ENCODE peak calls at places on chromosomes 16 and 17, in nine cellular contexts. V is ovary, Q is fibroblast of lung, T is tibial nerve, B is aorta, N is mesenchymal stem cell, Z is endothelial cell of umbilical vein, J is breast epithelium, Y is HAP-1. U is an unnamed sample. For H3K27me3 and H3K4me1, the result is how much of the 10 kb centered on the place peaks cover.

GRCh38 chr16:82027629-82028035 is 7.4 kb upstream of the HSD17B2 start:
- DNase-seq in V (no peak), B (no peak), Q (no peak), Y (no peak), J (no peak), Z (no peak), N (no peak), T (no peak), U (no peak)

GRCh38 chr17:70319516-70319915 is 150.2 kb downstream of the KCNJ2 start:
- DNase-seq in Y (no peak), N (no peak), B (no peak), V (no peak), J (no peak), Q (no peak), Z (no peak), T (no peak), U (no peak)

GRCh38 chr16:73166972-73167550 is 119.1 kb upstream of the ZFHX3 start:
- DNase-seq in Y (no peak), T (no peak), V (no peak), Z (no peak), B (no peak), Q (peak), N (no peak), J (no peak), U (no peak)

GRCh38 chr17:8140058-8140412 is 12.2 kb downstream of the PER1 start:
- DNase-seq in B (peak), J (no peak), N (no peak), Y (no peak), T (peak), Q (no peak), Z (no peak), V (peak), U (peak)

GRCh38 chr17:21345236-21345635 is 30.9 kb upstream of the KCNJ12 start:
- DNase-seq in B (peak), J (no peak), Y (no peak), N (no peak), V (peak), Z (no peak), T (no peak), Q (no peak), U (no peak)

GRCh38 chr16:49619811-49620157 is 236.1 kb downstream of the ZNF423 start:
- DNase-seq in T (no peak), Y (no peak), J (no peak), V (no peak), N (no peak), B (peak), Q (no peak), Z (no peak), U (no peak)

GRCh38 chr17:60720763-60721531 is 43.3 kb downstream of the BCAS3 start:
- DNase-seq in J (no peak), N (peak), Q (peak), B (no peak), T (peak), V (peak), Z (peak), Y (peak), U (peak)

GRCh38 chr17:13702266-13702665 is 100.5 kb upstream of the HS3ST3A1 start:
- DNase-seq in N (peak), Z (no peak), V (no peak), Y (no peak), T (no peak), J (no peak), Q (peak), B (no peak), U (no peak)

GRCh38 chr16:66656547-66656946 is 40.0 kb downstream of the CMTM4 start:
- DNase-seq in Y (no peak), N (no peak), T (no peak), B (no peak), Z (no peak), Q (no peak), V (no peak), J (no peak), U (no peak)

GRCh38 chr16:72679856-72680255 is 368.1 kb downstream of the ZFHX3 start:
- DNase-seq in J (no peak), Z (no peak), Y (no peak), V (no peak), N (no peak), B (no peak), T (no peak), Q (no peak), U (no peak)

GRCh38 chr16:89443727-89444084 is 46.7 kb downstream of the ANKRD11 start:
- DNase-seq in Z (no peak), Q (no peak), Y (no peak), T (no peak), J (peak), B (no peak), N (no peak), V (no peak), U (peak)

GRCh38 chr17:8846768-8847211 is 20.7 kb downstream of the PIK3R6 start:
- DNase-seq in B (no peak), V (no peak), Y (peak), N (peak), Z (peak), T (no peak), Q (peak), J (no peak), U (no peak)

GRCh38 chr17:9434502-9435113 is 141.0 kb downstream of the STX8 start:
- DNase-seq in V (no peak), N (no peak), Q (peak), T (no peak), Z (no peak), Y (no peak), B (no peak), J (no peak), U (no peak)

GRCh38 chr17:76266244-76266938 is 1.2 kb downstream of the UBALD2 start:
- DNase-seq in Y (no peak), Z (peak), J (no peak), Q (peak), N (peak), T (no peak), V (peak), B (no peak), U (no peak)

GRCh38 chr17:76869878-76870714 is 1.9 kb downstream of the MGAT5B start:
- DNase-seq in Q (no peak), T (no peak), Y (no peak), N (peak), Z (no peak), J (no peak), V (no peak), B (no peak), U (no peak)

GRCh38 chr16:86987746-86988670 is 329.2 kb downstream of the C16orf95 start:
- DNase-seq in Q (no peak), J (peak), N (no peak), B (no peak), Z (no peak), V (no peak), Y (no peak), T (no peak), U (no peak)

GRCh38 chr16:12917246-12917645 is 15.8 kb downstream of the SHISA9 start:
- DNase-seq in Q (no peak), V (no peak), Y (no peak), Z (no peak), T (no peak), J (no peak), N (no peak), B (no peak), U (no peak)

GRCh38 chr16:50810241-50810965 is 68.5 kb downstream of the CYLD start:
- DNase-seq in B (no peak), Y (no peak), T (no peak), Q (no peak), N (no peak), J (no peak), V (no peak), Z (no peak), U (no peak)

GRCh38 chr16:29777576-29778360 is at the start of gene ZG16:
- DNase-seq in Q (no peak), T (no peak), Y (no peak), B (no peak), V (no peak), Z (no peak), N (no peak), J (no peak), U (peak)

GRCh38 chr16:4801962-4802658 is at the start of gene ROGDI:
- DNase-seq in V (peak), Y (peak), Q (peak), J (peak), T (peak), B (peak), Z (peak), N (peak), U (peak)

GRCh38 chr16:1398826-1399581 is 15.5 kb downstream of the UNKL start:
- DNase-seq in N (no peak), B (no peak), Y (no peak), V (no peak), T (no peak), Q (no peak), Z (no peak), J (no peak), U (no peak)

GRCh38 chr16:10835281-10835931 is 16.8 kb upstream of the TVP23A start:
- DNase-seq in V (no peak), Z (no peak), Y (no peak), T (no peak), B (peak), J (no peak), Q (no peak), N (no peak), U (no peak)

GRCh38 chr17:74748279-74748528 is 224 bp upstream of the NHERF1 start:
- DNase-seq in Y (no peak), B (no peak), N (no peak), J (no peak), V (no peak), Q (no peak), T (no peak), Z (peak), U (no peak)

GRCh38 chr17:13287226-13287625 is 269.4 kb upstream of the ELAC2 start:
- DNase-seq in Q (no peak), J (no peak), B (no peak), N (no peak), Z (no peak), T (no peak), V (no peak), Y (no peak), U (no peak)

GRCh38 chr16:68893710-68894705 is 50.7 kb downstream of the TANGO6 start:
- DNase-seq in J (no peak), Z (peak), Q (peak), N (peak), B (no peak), T (no peak), Y (no peak), V (no peak), U (peak)

GRCh38 chr16:75207831-75208230 is 870 bp upstream of the CTRB2 start:
- DNase-seq in Q (no peak), N (no peak), J (no peak), Y (no peak), V (no peak), T (no peak), B (no peak), Z (no peak), U (no peak)

GRCh38 chr16:58128181-58128631 is 975 bp downstream of the CFAP20 start:
- DNase-seq in V (no peak), Z (no peak), N (no peak), Q (no peak), T (no peak), J (no peak), Y (no peak), B (no peak), U (no peak)

GRCh38 chr16:87213536-87213935 is 103.7 kb downstream of the C16orf95 start:
- DNase-seq in B (no peak), T (no peak), V (no peak), Y (no peak), J (no peak), Q (no peak), N (no peak), Z (no peak), U (no peak)

GRCh38 chr17:51352798-51353197 is 92.5 kb downstream of the UTP18 start:
- DNase-seq in N (no peak), V (no peak), Y (no peak), B (no peak), T (no peak), Q (no peak), Z (no peak), J (no peak), U (no peak)

GRCh38 chr17:77313831-77314230 is 173.1 kb downstream of the SEC14L1 start:
- DNase-seq in Z (no peak), N (no peak), Y (no peak), Q (no peak), T (no peak), V (no peak), J (no peak), B (peak), U (no peak)

GRCh38 chr17:14118951-14119350 is 49.6 kb downstream of the COX10 start:
- DNase-seq in N (no peak), V (no peak), T (no peak), Q (no peak), B (no peak), Y (no peak), J (no peak), Z (no peak), U (no peak)

GRCh38 chr17:75712480-75712879 is 8.8 kb upstream of the ITGB4 start:
- DNase-seq in T (no peak), B (no peak), N (no peak), Z (no peak), V (no peak), Q (no peak), Y (no peak), J (no peak), U (no peak)

GRCh38 chr17:81567191-81567590 is 15.0 kb upstream of the FAAP100 start:
- DNase-seq in V (no peak), T (no peak), Q (no peak), J (no peak), Y (no peak), N (no peak), Z (no peak), B (no peak), U (no peak)

GRCh38 chr17:35942588-35943186 is 826 bp downstream of the LYZL6 start:
- DNase-seq in Y (no peak), V (no peak), N (no peak), J (no peak), T (no peak), Q (no peak), Z (no peak), B (no peak), U (no peak)

GRCh38 chr17:78034429-78035091 is 76.1 kb downstream of the TNRC6C start:
- DNase-seq in N (peak), J (no peak), Y (no peak), Z (peak), T (no peak), B (no peak), V (no peak), Q (no peak), U (no peak)

GRCh38 chr16:76665571-76666275 is 388.5 kb downstream of the CNTNAP4 start:
- DNase-seq in J (no peak), V (no peak), Y (no peak), B (no peak), Z (no peak), N (no peak), T (no peak), Q (peak), U (no peak)

GRCh38 chr17:79977161-79977631 is 58.5 kb downstream of the TBC1D16 start:
- DNase-seq in J (peak), Q (no peak), V (no peak), T (no peak), Y (no peak), Z (no peak), N (no peak), B (peak), U (no peak)

GRCh38 chr16:47461598-47462266 is 601 bp downstream of the PHKB start:
- DNase-seq in Q (peak), V (no peak), B (no peak), Y (peak), J (no peak), T (peak), Z (peak), N (peak), U (peak)

GRCh38 chr17:2055494-2056220 is 754 bp downstream of the HIC1 start:
- DNase-seq in Y (no peak), V (peak), B (no peak), Z (no peak), J (no peak), T (no peak), Q (peak), N (peak), U (no peak)

GRCh38 chr17:45170280-45170975 is 8.8 kb downstream of the HEXIM2 start:
- DNase-seq in V (no peak), B (no peak), T (no peak), Z (no peak), Y (no peak), J (no peak), N (no peak), Q (no peak), U (no peak)

GRCh38 chr17:45170976-45171337 is 9.3 kb downstream of the HEXIM2 start:
- DNase-seq in N (peak), B (peak), Q (peak), Y (no peak), Z (peak), J (peak), V (peak), T (peak), U (peak)

GRCh38 chr17:45172232-45172540 is 10.5 kb downstream of the HEXIM2 start:
- DNase-seq in Q (no peak), Y (no peak), N (no peak), V (no peak), T (no peak), B (no peak), Z (no peak), J (no peak), U (no peak)

GRCh38 chr17:45171338-45172231 is 9.9 kb downstream of the HEXIM2 start:
- DNase-seq in Z (no peak), T (no peak), B (peak), Q (peak), V (no peak), J (peak), N (no peak), Y (no peak), U (peak)

GRCh38 chr17:45172541-45173286 is 11.0 kb downstream of the HEXIM2 start:
- DNase-seq in J (peak), N (peak), Q (peak), Z (no peak), Y (no peak), V (peak), B (peak), T (no peak), U (peak)
- H3K4me3 ChIP-seq in J (peak), N (no peak), Q (no peak), Z (no peak), Y (no peak), V (peak), B (peak), T (peak), U (no peak)

GRCh38 chr17:48996696-48997102 is 486 bp upstream of the IGF2BP1 start:
- DNase-seq in T (no peak), J (no peak), Q (no peak), V (no peak), Z (no peak), N (no peak), Y (no peak), B (no peak), U (no peak)
- H3K27me3 ChIP-seq in T (under half), J (half or more), Q (half or more), V (under half), Z (under half), N (under half), Y (under half), B (under half), U (half or more)

GRCh38 chr17:45382226-45382625 is 50.4 kb downstream of the ARHGAP27 start:
- DNase-seq in N (no peak), J (no peak), Y (no peak), Q (no peak), T (no peak), V (no peak), Z (no peak), B (no peak), U (no peak)
- H3K4me1 ChIP-seq in N (under half), J (under half), Y (under half), Q (under half), T (under half), V (under half), Z (under half), B (under half), U (under half)

GRCh38 chr17:17724307-17724921 is 43.2 kb downstream of the RAI1 start:
- DNase-seq in B (no peak), Y (no peak), V (no peak), T (no peak), N (peak), Q (peak), J (no peak), Z (peak), U (no peak)

GRCh38 chr17:17726721-17727060 is 45.4 kb downstream of the RAI1 start:
- DNase-seq in N (peak), B (no peak), T (no peak), Y (no peak), Q (no peak), Z (no peak), J (no peak), V (no peak), U (no peak)

GRCh38 chr17:17723354-17724261 is 42.4 kb downstream of the RAI1 start:
- DNase-seq in Z (peak), Y (no peak), Q (peak), B (no peak), V (no peak), T (no peak), J (no peak), N (peak), U (no peak)

GRCh38 chr17:17725853-17726720 is 44.8 kb downstream of the RAI1 start:
- DNase-seq in T (no peak), N (peak), J (no peak), B (no peak), Q (no peak), Z (peak), V (no peak), Y (no peak), U (no peak)

GRCh38 chr17:17724991-17725852 is 44.0 kb downstream of the RAI1 start:
- DNase-seq in N (peak), Z (peak), Y (no peak), B (no peak), T (no peak), V (no peak), Q (no peak), J (no peak), U (no peak)
- H3K4me3 ChIP-seq in N (peak), Z (peak), Y (no peak), B (no peak), T (peak), V (peak), Q (no peak), J (peak), U (no peak)

GRCh38 chr17:58265266-58265665 is 15.5 kb downstream of the MPO start:
- DNase-seq in Z (no peak), B (no peak), Q (no peak), Y (no peak), T (no peak), J (no peak), V (no peak), N (no peak), U (no peak)
- H3K27me3 ChIP-seq in Z (under half), B (under half), Q (under half), Y (under half), T (under half), J (under half), V (under half), N (under half), U (under half)

U was measured in body of pancreas.